ENCODE peak calls at places on chromosomes 12 and 14, in ten cellular contexts. M is ovary, U is right atrium auricular region, O is tibial artery, C is coronary artery, B is upper lobe of right lung, X is OCI-LY7, N is lower lobe of right lung, R is fibroblast of lung, L is IMR-90. T is an unnamed sample.

GRCh38 chr12:109277899-109278762 is 31.0 kb downstream of the FOXN4 start:
- DNase-seq in C (no peak), B (no peak), O (no peak), M (no peak), U (no peak), X (no peak), L (peak), N (no peak), R (peak), T (no peak)

GRCh38 chr12:125873031-125873430 is 807.8 kb downstream of the AACS start:
- DNase-seq in O (no peak), C (no peak), U (no peak), R (no peak), M (no peak), L (no peak), X (no peak), B (no peak), N (no peak), T (no peak)

GRCh38 chr12:4215862-4216541 is 57.6 kb upstream of the CCND2 start:
- DNase-seq in R (no peak), C (no peak), L (no peak), U (no peak), X (no peak), O (no peak), M (no peak), N (no peak), B (no peak), T (no peak)

GRCh38 chr12:39586811-39587210 is 32.8 kb downstream of the ABCD2 start:
- DNase-seq in O (no peak), N (no peak), R (peak), U (no peak), C (no peak), B (no peak), X (no peak), M (no peak), L (no peak), T (no peak)

GRCh38 chr12:22733756-22734155 is 108.8 kb downstream of the ETNK1 start:
- DNase-seq in M (no peak), X (no peak), O (no peak), N (no peak), R (no peak), B (no peak), U (no peak), C (no peak), L (no peak), T (peak)

GRCh38 chr14:85535916-85536834 is 6.2 kb downstream of the FLRT2 start:
- DNase-seq in R (peak), O (no peak), U (no peak), L (peak), M (peak), C (no peak), N (no peak), X (no peak), B (no peak), T (no peak)

GRCh38 chr12:60112778-60113177 is 516.9 kb downstream of the SLC16A7 start:
- DNase-seq in M (no peak), C (no peak), B (no peak), X (no peak), O (no peak), N (no peak), R (no peak), U (no peak), L (no peak), T (no peak)

GRCh38 chr14:100392266-100392850 is 69.2 kb downstream of the SLC25A47 start:
- DNase-seq in O (no peak), N (no peak), B (no peak), C (no peak), U (no peak), M (no peak), R (peak), L (peak), X (no peak), T (no peak)

GRCh38 chr14:51844482-51844881 is 15.9 kb upstream of the GNG2 start:
- DNase-seq in R (no peak), O (no peak), X (peak), M (no peak), C (no peak), N (no peak), L (no peak), B (no peak), U (no peak), T (no peak)

GRCh38 chr14:29993148-29993547 is 65.5 kb upstream of the PRKD1 start:
- DNase-seq in R (no peak), L (no peak), U (no peak), X (no peak), N (no peak), B (no peak), M (no peak), O (no peak), C (no peak), T (no peak)

GRCh38 chr12:49518914-49519573 is 19.8 kb upstream of the KCNH3 start:
- DNase-seq in N (no peak), O (no peak), B (no peak), X (no peak), U (no peak), M (no peak), C (no peak), R (peak), L (peak), T (peak)

GRCh38 chr12:109557809-109558208 is 15.5 kb downstream of the MMAB start:
- DNase-seq in C (no peak), U (no peak), M (no peak), B (no peak), L (peak), N (no peak), R (no peak), O (no peak), X (no peak), T (no peak)

GRCh38 chr14:99679111-99679510 is 5.0 kb upstream of the CYP46A1 start:
- DNase-seq in M (no peak), X (no peak), U (no peak), R (no peak), C (no peak), B (no peak), O (peak), N (no peak), L (no peak), T (no peak)

GRCh38 chr12:106387847-106388246 is 30.3 kb downstream of the POLR3B start:
- DNase-seq in U (no peak), M (no peak), O (no peak), C (no peak), X (no peak), B (no peak), R (no peak), L (no peak), N (no peak), T (no peak)

GRCh38 chr12:9708853-9709252 is 24.0 kb downstream of the CLECL1 start:
- DNase-seq in N (no peak), X (no peak), L (no peak), O (no peak), U (no peak), C (no peak), M (no peak), B (no peak), R (no peak), T (no peak)

GRCh38 chr12:46219892-46220655 is 48.8 kb downstream of the SLC38A1 start:
- DNase-seq in O (no peak), C (no peak), U (no peak), M (no peak), N (no peak), R (peak), X (no peak), B (no peak), L (peak), T (peak)

GRCh38 chr12:94244165-94245133 is 96.1 kb downstream of the PLXNC1 start:
- DNase-seq in N (peak), R (no peak), L (no peak), X (peak), M (no peak), U (no peak), B (peak), C (no peak), O (no peak), T (no peak)

GRCh38 chr12:64097346-64098105 is 124.6 kb downstream of the KICS2 start:
- DNase-seq in C (no peak), O (no peak), X (no peak), L (peak), U (no peak), M (no peak), N (no peak), R (peak), B (no peak), T (no peak)

GRCh38 chr12:11763760-11764520 is 114.5 kb downstream of the ETV6 start:
- DNase-seq in C (no peak), O (no peak), M (no peak), U (no peak), N (no peak), X (no peak), B (no peak), L (peak), R (peak), T (peak)

GRCh38 chr14:58280954-58281787 is 17.2 kb upstream of the ARID4A start:
- DNase-seq in C (no peak), U (no peak), N (no peak), L (peak), R (peak), O (no peak), B (no peak), X (no peak), M (no peak), T (peak)

GRCh38 chr14:81565441-81566290 is 32.0 kb upstream of the SEL1L start:
- DNase-seq in C (no peak), M (no peak), O (no peak), R (peak), X (peak), N (no peak), L (no peak), U (no peak), B (no peak), T (peak)

GRCh38 chr14:75222208-75222701 is 45.8 kb upstream of the TMED10 start:
- DNase-seq in B (peak), U (peak), R (peak), N (peak), M (no peak), X (peak), L (peak), O (peak), C (no peak), T (peak)

GRCh38 chr12:63151898-63152700 is 1.1 kb upstream of the AVPR1A start:
- DNase-seq in C (no peak), O (peak), L (peak), B (no peak), U (no peak), M (no peak), N (no peak), X (peak), R (peak), T (peak)

GRCh38 chr12:46891306-46891705 is 65.5 kb upstream of the SLC38A4 start:
- DNase-seq in M (no peak), U (no peak), C (no peak), R (no peak), O (no peak), X (no peak), N (no peak), L (peak), B (no peak), T (peak)

GRCh38 chr12:124359671-124360581 is 65.0 kb downstream of the RFLNA start:
- DNase-seq in C (peak), R (no peak), M (peak), N (peak), L (no peak), X (no peak), U (peak), B (peak), O (peak), T (no peak)

GRCh38 chr12:105741786-105742566 is 396.8 kb downstream of the NUAK1 start:
- DNase-seq in B (no peak), L (peak), O (peak), X (no peak), N (no peak), M (peak), U (no peak), R (peak), C (no peak), T (peak)

GRCh38 chr12:11486623-11487444 is 91.5 kb upstream of the PRB2 start:
- DNase-seq in R (peak), B (peak), O (peak), L (peak), N (peak), U (peak), X (peak), C (peak), M (peak), T (peak)

GRCh38 chr14:37150414-37150813 is 22.0 kb downstream of the SLC25A21 start:
- DNase-seq in N (no peak), R (peak), C (no peak), L (peak), B (no peak), U (no peak), X (peak), O (no peak), M (no peak), T (peak)

GRCh38 chr12:93518725-93519124 is 51.4 kb downstream of the MRPL42 start:
- DNase-seq in N (no peak), L (peak), C (no peak), U (no peak), B (no peak), R (peak), O (no peak), M (no peak), X (no peak), T (peak)

GRCh38 chr12:116157845-116158267 is 119.6 kb downstream of the MED13L start:
- DNase-seq in U (no peak), O (no peak), R (no peak), C (no peak), L (no peak), M (no peak), X (no peak), N (no peak), B (no peak), T (no peak)

GRCh38 chr12:18345021-18345735 is 83.9 kb downstream of the PIK3C2G start:
- DNase-seq in U (no peak), C (no peak), N (no peak), X (no peak), B (no peak), L (no peak), M (no peak), R (no peak), O (no peak), T (no peak)

DNA sequence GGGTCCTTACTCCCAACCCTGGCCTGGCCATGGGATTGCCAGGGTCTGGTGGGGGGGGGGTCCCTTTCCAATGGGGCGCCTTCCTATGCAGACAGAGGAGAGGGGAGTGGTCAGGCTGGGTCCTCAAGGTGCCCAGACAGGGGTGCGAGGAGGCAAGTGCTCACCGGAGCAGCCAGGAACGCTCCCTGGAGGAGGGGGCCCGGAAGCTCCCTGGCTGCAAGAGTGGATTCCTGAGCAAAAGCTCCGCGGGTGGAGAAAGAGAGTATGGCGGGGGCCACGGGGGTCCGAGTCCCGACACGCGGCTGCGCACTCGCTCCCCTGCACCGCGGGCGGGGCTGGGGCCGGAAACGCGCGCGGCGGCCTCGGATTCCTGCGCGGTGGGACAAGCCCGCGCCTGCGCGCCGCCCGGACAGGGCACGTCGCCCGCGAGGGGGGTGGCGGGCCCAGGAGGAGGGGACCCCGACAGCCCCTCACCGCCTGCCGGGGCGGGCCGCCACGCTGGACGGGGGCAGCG is 27.7 kb upstream of the GPR132 start:
- DNase-seq in M (peak), X (no peak), U (no peak), L (peak), N (peak), O (peak), C (peak), R (peak), B (peak), T (peak)
- H3K27ac ChIP-seq in M (peak), X (no peak), U (peak), L (peak), N (peak), O (peak), C (peak), R (no peak), B (peak), T (no peak)

GRCh38 chr12:120686151-120686689 is 729 bp upstream of the MLEC start:
- DNase-seq in B (peak), N (peak), L (peak), U (peak), O (peak), C (peak), X (peak), M (peak), R (peak), T (peak)

GRCh38 chr12:120687570-120688289 is 781 bp downstream of the MLEC start:
- DNase-seq in R (no peak), U (no peak), C (no peak), B (peak), M (no peak), N (peak), L (no peak), X (peak), O (no peak), T (no peak)

GRCh38 chr12:120684523-120684932 is 2.4 kb upstream of the MLEC start:
- DNase-seq in N (no peak), R (no peak), X (no peak), O (no peak), L (peak), M (no peak), C (no peak), B (no peak), U (no peak), T (peak)

GRCh38 chr12:120688527-120689071 is 1.6 kb downstream of the MLEC start:
- DNase-seq in M (peak), X (no peak), O (no peak), C (no peak), N (no peak), L (no peak), U (no peak), B (no peak), R (peak), T (peak)

GRCh38 chr12:120686690-120687569 is at the start of gene MLEC:
- DNase-seq in O (peak), C (peak), X (peak), U (peak), B (peak), M (peak), L (peak), R (peak), N (peak), T (peak)
- TF ChIP-seq CTCF in O (no peak), C (peak), X (peak), U (no peak), B (peak), M (peak), L (peak), R (no peak), N (peak), T (peak)

GRCh38 chr14:102239231-102239630 is 65.7 kb downstream of the MOK start:
- DNase-seq in B (no peak), M (no peak), N (no peak), U (no peak), X (no peak), O (no peak), L (no peak), R (no peak), C (no peak), T (no peak)
- H3K4me3 ChIP-seq in B (no peak), M (no peak), N (no peak), U (no peak), X (no peak), O (no peak), L (peak), R (no peak), C (no peak), T (no peak)

DNA sequence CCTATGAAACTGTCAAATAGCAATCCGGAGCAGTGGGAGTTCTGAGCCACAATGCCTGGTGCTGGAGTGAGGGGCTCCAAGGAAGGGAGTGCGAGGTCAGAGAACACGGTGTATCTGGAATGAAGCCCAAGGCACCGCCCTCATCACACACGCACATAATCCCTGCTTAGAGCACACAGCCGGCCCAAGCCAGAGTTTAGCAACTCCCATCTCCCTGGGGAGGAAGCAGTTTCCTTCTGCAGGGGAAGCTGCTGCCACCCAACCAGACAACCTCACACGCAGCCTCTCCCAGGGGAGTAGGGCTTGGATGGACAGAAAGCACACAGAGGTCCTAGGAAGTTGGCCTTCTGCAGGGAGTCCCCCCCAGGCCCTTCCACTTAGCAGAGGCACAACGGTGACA is 31.3 kb downstream of the ACTN1 start:
- DNase-seq in U (peak), B (no peak), N (no peak), C (peak), L (peak), M (no peak), R (peak), O (peak), X (no peak), T (peak)
- H3K27ac ChIP-seq in U (peak), B (peak), N (no peak), C (peak), L (peak), M (no peak), R (peak), O (peak), X (no peak), T (peak)

GRCh38 chr12:122895757-122896636 is at the start of gene VPS37B:
- DNase-seq in O (peak), X (no peak), R (peak), M (peak), C (peak), U (peak), L (peak), B (peak), N (peak), T (peak)
- TF ChIP-seq CTCF in O (no peak), X (no peak), R (no peak), M (peak), C (no peak), U (no peak), L (no peak), B (no peak), N (no peak), T (no peak)

DNA sequence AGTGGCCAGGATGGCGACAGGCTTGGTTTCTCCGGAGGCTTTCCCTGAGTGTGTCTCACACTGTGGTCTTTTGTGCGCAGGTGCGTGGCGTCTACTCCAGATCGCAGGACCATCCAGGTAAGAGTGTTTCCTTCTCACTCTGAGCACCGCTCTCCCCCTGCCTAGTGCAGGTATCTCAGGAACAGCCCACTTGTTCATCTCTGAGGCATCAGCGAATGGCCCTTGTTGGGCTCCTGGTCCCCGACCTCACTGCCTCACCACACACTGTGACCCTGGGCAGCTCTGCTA is 781 bp downstream of the ADGRD1 start:
- DNase-seq in L (no peak), R (no peak), M (no peak), U (no peak), N (peak), B (peak), C (no peak), O (no peak), X (no peak), T (no peak)
- H3K4me3 ChIP-seq in L (no peak), R (peak), M (peak), U (peak), N (peak), B (peak), C (peak), O (peak), X (no peak), T (no peak)